ENCODE peak calls at places on chromosomes 13 and 19, in six cellular contexts. Q is IMR-90, H is trophoblast cell, F is H1, E is mesenchymal stem cell, D is neuronal stem cell. J is an unnamed sample.

GRCh38 chr19:55118401-55118991 is 1.1 kb upstream of the PPP1R12C start:
- DNase-seq in F (peak), H (no peak), E (no peak), Q (no peak), D (peak), J (peak)

GRCh38 chr19:45645631-45646344 is 6.6 kb upstream of the EML2 start:
- DNase-seq in H (peak), F (no peak), Q (peak), E (peak), D (no peak), J (peak)

GRCh38 chr19:49988433-49988832 is 27.5 kb upstream of the SIGLEC11 start:
- DNase-seq in E (peak), H (no peak), Q (peak), F (no peak), D (no peak), J (no peak)

GRCh38 chr19:3857449-3858003 is 11.3 kb downstream of the ZFR2 start:
- DNase-seq in F (no peak), Q (no peak), H (no peak), E (no peak), D (no peak), J (no peak)

GRCh38 chr19:18651738-18652137 is 14.9 kb downstream of the KLHL26 start:
- DNase-seq in H (no peak), Q (no peak), E (no peak), D (no peak), F (no peak), J (no peak)

GRCh38 chr13:89910166-89910565 is 1437.3 kb upstream of the MIR17HG start:
- DNase-seq in E (no peak), H (no peak), F (no peak), Q (no peak), D (no peak), J (no peak)

GRCh38 chr13:23558675-23559536 is 11.3 kb upstream of the TNFRSF19 start:
- DNase-seq in D (no peak), F (no peak), E (peak), H (peak), Q (peak), J (no peak)

GRCh38 chr13:95677564-95678386 is 836 bp downstream of the DNAJC3 start:
- DNase-seq in Q (peak), D (peak), E (peak), F (no peak), H (no peak), J (peak)

GRCh38 chr19:31335716-31336115 is 13.5 kb downstream of the TSHZ3 start:
- DNase-seq in E (no peak), Q (no peak), F (no peak), H (no peak), D (no peak), J (no peak)

GRCh38 chr13:98406475-98406874 is 170.4 kb downstream of the STK24 start:
- DNase-seq in E (no peak), H (no peak), F (no peak), D (no peak), Q (no peak), J (no peak)

GRCh38 chr13:40506592-40507446 is 159.6 kb downstream of the FOXO1 start:
- DNase-seq in Q (no peak), H (no peak), E (no peak), D (no peak), F (no peak), J (no peak)

GRCh38 chr13:105820415-105820814 is 715.0 kb downstream of the EFNB2 start:
- DNase-seq in H (no peak), F (no peak), Q (no peak), D (no peak), E (no peak), J (no peak)

GRCh38 chr19:37564624-37565369 is 29.8 kb downstream of the ZNF571 start:
- DNase-seq in Q (no peak), F (no peak), E (peak), D (no peak), H (no peak), J (no peak)

GRCh38 chr19:30754162-30754561 is 382.0 kb downstream of the ZNF536 start:
- DNase-seq in F (no peak), H (no peak), D (no peak), Q (no peak), E (no peak), J (no peak)

GRCh38 chr19:5120321-5120720 is 151.4 kb downstream of the KDM4B start:
- DNase-seq in E (no peak), Q (no peak), H (no peak), F (no peak), D (no peak), J (no peak)

GRCh38 chr19:48230555-48231129 is 25.1 kb downstream of the CARD8 start:
- DNase-seq in Q (no peak), H (no peak), F (no peak), D (no peak), E (no peak), J (no peak)

GRCh38 chr19:1656988-1657536 is 4.6 kb upstream of the TCF3 start:
- DNase-seq in Q (no peak), F (no peak), D (no peak), H (no peak), E (no peak), J (no peak)
- H4K91ac ChIP-seq in Q (no peak), F (no peak), D (no peak), H (no peak), E (no peak), J (no peak)

GRCh38 chr19:41323023-41323422 is 13.1 kb downstream of the CCDC97 start:
- DNase-seq in F (no peak), H (no peak), E (peak), Q (peak), D (no peak), J (no peak)
- H3K23ac ChIP-seq in F (no peak), H (no peak), E (peak), Q (peak), D (peak), J (no peak)

DNA sequence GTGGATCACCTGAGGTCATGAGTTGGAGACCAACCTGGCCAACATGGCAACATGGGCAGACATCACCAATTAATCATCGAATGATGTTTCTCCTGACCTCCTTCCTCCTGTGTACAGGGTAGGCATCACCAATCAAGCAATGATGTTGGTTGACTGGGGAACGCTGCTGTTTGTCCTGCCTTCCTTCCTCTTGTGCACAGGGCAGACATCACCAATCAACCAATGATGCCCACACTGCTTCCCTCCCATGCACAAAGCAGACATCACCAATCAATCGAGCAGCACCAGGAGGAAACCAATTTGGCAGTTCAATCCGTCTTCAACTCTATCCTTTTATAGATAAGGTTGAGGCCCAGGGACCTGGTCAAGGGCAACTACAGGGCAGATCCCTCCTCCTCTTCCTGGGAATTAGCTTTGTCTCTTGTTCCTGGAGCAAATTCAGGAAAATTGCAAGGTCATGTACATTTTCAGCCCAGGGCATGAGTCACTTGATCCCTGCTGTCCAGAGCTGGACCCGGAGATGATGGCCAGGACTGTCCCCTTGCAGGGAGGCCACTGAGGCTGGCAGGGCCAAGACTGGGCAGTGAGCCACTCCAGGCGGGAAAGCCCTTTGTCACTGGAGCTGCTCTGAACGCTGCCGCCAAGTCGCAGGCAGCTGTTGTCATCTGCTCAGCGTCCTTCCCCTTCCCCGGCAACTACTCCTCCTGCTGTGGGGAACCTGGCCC is 5.3 kb upstream of the CSNK1G2 start:
- DNase-seq in Q (peak), E (peak), F (no peak), D (no peak), H (no peak), J (no peak)
- H4K91ac ChIP-seq in Q (no peak), E (peak), F (no peak), D (no peak), H (no peak), J (no peak)

GRCh38 chr19:16661480-16662034 is 618 bp downstream of the TMEM38A start:
- DNase-seq in E (no peak), F (no peak), Q (no peak), D (no peak), H (no peak), J (peak)
- H3K23ac ChIP-seq in E (peak), F (no peak), Q (no peak), D (peak), H (no peak), J (no peak)

GRCh38 chr13:87255394-87255793 is 415.8 kb upstream of the SLITRK5 start:
- DNase-seq in Q (no peak), H (no peak), D (no peak), F (no peak), E (no peak), J (no peak)
- H4K91ac ChIP-seq in Q (no peak), H (no peak), D (no peak), F (no peak), E (no peak), J (no peak)

DNA sequence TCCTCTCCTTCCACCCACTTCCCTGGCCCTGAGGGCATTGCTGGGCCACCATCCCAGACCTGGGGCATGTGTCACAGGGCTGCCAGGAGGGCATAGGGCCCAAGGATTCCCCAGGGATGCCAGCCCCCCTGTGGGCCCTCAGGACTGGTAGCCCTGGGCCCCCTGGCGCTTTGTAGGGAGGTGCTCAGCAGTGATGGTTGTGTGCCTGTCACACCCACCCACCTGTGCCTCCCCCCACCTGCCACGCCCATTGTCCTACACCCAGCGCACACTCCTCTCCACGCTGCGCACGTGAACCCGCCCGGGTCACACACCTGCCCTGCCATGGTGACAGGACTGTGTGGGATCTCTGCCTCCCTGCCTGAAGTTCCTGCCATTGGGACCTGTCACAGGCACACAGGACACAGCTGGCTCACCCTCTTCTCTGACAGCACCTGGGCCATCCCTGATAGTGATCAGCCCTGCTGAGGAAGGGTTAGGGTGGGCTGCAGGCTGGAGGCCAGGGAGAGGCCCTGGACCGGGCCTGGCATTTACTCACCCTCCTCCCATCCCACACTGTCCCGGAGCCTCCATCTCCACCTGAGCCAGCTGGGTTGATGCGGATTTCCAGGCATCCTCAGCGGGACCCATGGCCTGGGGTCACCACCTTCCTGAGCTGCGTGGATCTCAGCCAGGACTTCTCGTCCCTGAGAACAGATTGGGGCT is 23.9 kb downstream of the WTIP start:
- DNase-seq in D (no peak), E (no peak), F (no peak), Q (no peak), H (no peak), J (no peak)
- H3K23ac ChIP-seq in D (peak), E (no peak), F (no peak), Q (no peak), H (no peak), J (no peak)

GRCh38 chr19:58218899-58219298 is 9.8 kb upstream of the ZNF544 start:
- DNase-seq in D (no peak), H (no peak), Q (no peak), F (no peak), E (no peak), J (peak)
- H4K91ac ChIP-seq in D (no peak), H (no peak), Q (no peak), F (no peak), E (no peak), J (no peak)

J was measured in H9.